ENCODE peak calls at places on chromosome 9, in four cellular contexts. W is NCI-H2107, J is K562, H is kidney. E is an unnamed sample.

GRCh38 chr9:122204491-122204890 is 24.3 kb downstream of the LHX6 start:
- DNase-seq in W (no peak), H (no peak), J (no peak), E (no peak)

GRCh38 chr9:116282598-116282997 is 129.0 kb downstream of the PAPPA start:
- DNase-seq in H (no peak), W (no peak), J (no peak), E (no peak)

GRCh38 chr9:134275379-134275778 is 50.9 kb upstream of the RXRA start:
- DNase-seq in W (no peak), J (peak; percentile 57), H (no peak), E (no peak)

GRCh38 chr9:20872340-20872977 is 159.0 kb downstream of the HACD4 start:
- DNase-seq in H (no peak), J (no peak), W (no peak), E (no peak)

GRCh38 chr9:37029776-37030590 is 4.1 kb downstream of the PAX5 start:
- DNase-seq in W (no peak), J (no peak), H (no peak), E (no peak)

GRCh38 chr9:69980041-69980440 is 63.6 kb upstream of the MAMDC2 start:
- DNase-seq in J (no peak), H (no peak), W (no peak), E (no peak)

GRCh38 chr9:136326061-136326776 is 1.1 kb upstream of the GPSM1 start:
- DNase-seq in J (no peak), H (peak; percentile 75), W (no peak), E (no peak)

GRCh38 chr9:19618816-19619215 is 170.0 kb downstream of the SLC24A2 start:
- DNase-seq in W (no peak), H (no peak), J (no peak), E (no peak)

GRCh38 chr9:125568616-125569015 is 138.4 kb downstream of the MAPKAP1 start:
- DNase-seq in J (no peak), W (no peak), H (no peak), E (no peak)

GRCh38 chr9:96660693-96661248 is 5.7 kb upstream of the PRXL2C start:
- DNase-seq in H (no peak), W (no peak), J (no peak), E (no peak)

GRCh38 chr9:123349691-123350480 is 6.1 kb upstream of the CRB2 start:
- DNase-seq in J (peak; percentile 87), W (peak; percentile 43), H (no peak), E (peak; percentile 69)

GRCh38 chr9:113281356-113281755 is 5.9 kb downstream of the PRPF4 start:
- DNase-seq in W (no peak), H (no peak), J (no peak), E (no peak)

GRCh38 chr9:129968690-129969485 is 74.1 kb downstream of the FNBP1 start:
- DNase-seq in W (no peak), J (no peak), H (no peak), E (no peak)

GRCh38 chr9:88433583-88434240 is 45.5 kb downstream of the SPIN1 start:
- DNase-seq in J (no peak), H (no peak), W (no peak), E (no peak)

GRCh38 chr9:71760901-71761300 is 7.4 kb downstream of the CEMIP2 start:
- DNase-seq in H (no peak), J (no peak), W (no peak), E (no peak)

GRCh38 chr9:130542038-130542437 is 37.3 kb upstream of the FUBP3 start:
- DNase-seq in W (no peak), J (no peak), H (no peak), E (no peak)

GRCh38 chr9:114467226-114467750 is 38.0 kb downstream of the WHRN start:
- DNase-seq in H (no peak), W (no peak), J (no peak), E (no peak)

GRCh38 chr9:117860849-117861248 is 156.6 kb downstream of the TLR4 start:
- DNase-seq in J (no peak), W (no peak), H (no peak), E (no peak)

GRCh38 chr9:127166651-127167524 is 44.5 kb upstream of the ANGPTL2 start:
- DNase-seq in J (peak; percentile 70), W (peak; percentile 51), H (peak; percentile 80), E (no peak)

GRCh38 chr9:130847306-130848217 is 12.5 kb downstream of the ABL1 start:
- DNase-seq in W (no peak), H (peak; percentile 79), J (no peak), E (no peak)

GRCh38 chr9:123440256-123440655 is 84.3 kb downstream of the CRB2 start:
- DNase-seq in H (no peak), W (no peak), J (no peak), E (no peak)

GRCh38 chr9:107983762-107984161 is 494.2 kb upstream of the KLF4 start:
- DNase-seq in H (no peak), W (no peak), J (no peak), E (no peak)

GRCh38 chr9:88396836-88397577 is 8.8 kb downstream of the SPIN1 start:
- DNase-seq in J (no peak), W (no peak), H (no peak), E (no peak)

GRCh38 chr9:131495726-131496292 is 6.9 kb upstream of the POMT1 start:
- DNase-seq in H (no peak), W (no peak), J (no peak), E (no peak)

GRCh38 chr9:1086517-1086916 is 36.4 kb downstream of the DMRT2 start:
- DNase-seq in W (no peak), J (no peak), H (no peak), E (no peak)

GRCh38 chr9:134381671-134382505 is 55.6 kb downstream of the RXRA start:
- DNase-seq in J (peak; percentile 62), W (no peak), H (no peak), E (peak; percentile 49)

E was measured in stimulated activated naive CD8-positive, alpha-beta T cell treated with anti-CD3 and anti-CD28 coated beads, Interleukin-15, amount 100 ng/mL, for 72 hours.